ENCODE peak calls at places on chromosome 10, in ten cellular contexts. O, P, X, H, Q, U, D, M, K and A are unnamed samples.

GRCh38 chr10:101007915-101008822 is 8.6 kb downstream of the LZTS2 start:
- DNase-seq in O (no peak), X (no peak), H (no peak), U (no peak), K (no peak), M (no peak), Q (no peak), P (no peak), D (no peak), A (no peak)

GRCh38 chr10:123607386-123607785 is 58.8 kb upstream of the GPR26 start:
- DNase-seq in K (no peak), M (no peak), Q (no peak), D (peak), U (no peak), H (no peak), X (no peak), P (no peak), O (no peak), A (no peak)

GRCh38 chr10:103025696-103026095 is 107.6 kb downstream of the CNNM2 start:
- DNase-seq in D (no peak), H (no peak), M (no peak), O (no peak), X (no peak), K (no peak), U (no peak), P (no peak), Q (no peak), A (no peak)

GRCh38 chr10:74244097-74244685 is 93.2 kb downstream of the ADK start:
- DNase-seq in D (no peak), X (no peak), Q (peak), O (no peak), H (no peak), M (peak), U (peak), K (peak), P (no peak), A (no peak)

GRCh38 chr10:50228672-50229071 is 22.6 kb downstream of the ASAH2 start:
- DNase-seq in U (no peak), D (no peak), P (no peak), M (no peak), Q (no peak), H (no peak), O (no peak), X (no peak), K (no peak), A (no peak)

GRCh38 chr10:79247373-79248137 is 99.7 kb upstream of the PPIF start:
- DNase-seq in D (no peak), Q (no peak), M (no peak), U (no peak), X (no peak), O (no peak), K (no peak), H (no peak), P (no peak), A (no peak)

GRCh38 chr10:4692206-4692605 is 133.8 kb upstream of the AKR1E2 start:
- DNase-seq in D (no peak), U (no peak), K (no peak), O (no peak), X (no peak), M (no peak), Q (no peak), H (no peak), P (no peak), A (no peak)

GRCh38 chr10:89454561-89455347 is 40.4 kb downstream of the IFIT5 start:
- DNase-seq in X (no peak), H (no peak), O (no peak), P (no peak), U (no peak), K (no peak), D (no peak), Q (no peak), M (no peak), A (no peak)

GRCh38 chr10:124734311-124735166 is 9.6 kb downstream of the FAM53B start:
- DNase-seq in D (peak), Q (no peak), M (no peak), H (peak), K (no peak), P (no peak), U (no peak), O (no peak), X (no peak), A (no peak)

GRCh38 chr10:124351481-124352220 is 67.1 kb downstream of the OAT start:
- DNase-seq in Q (no peak), K (no peak), M (no peak), P (no peak), U (no peak), H (peak), X (peak), O (no peak), D (peak), A (peak)

GRCh38 chr10:44978570-44979280 is at the start of gene DEPP1:
- DNase-seq in H (peak), D (peak), U (peak), Q (peak), X (peak), O (peak), M (peak), K (peak), P (peak), A (peak)

GRCh38 chr10:124539935-124540641 is 78.5 kb downstream of the LHPP start:
- DNase-seq in Q (peak), O (no peak), D (peak), X (peak), H (peak), K (no peak), U (peak), P (peak), M (peak), A (no peak)

GRCh38 chr10:70662362-70663220 is 9.7 kb upstream of the ADAMTS14 start:
- DNase-seq in H (peak), M (no peak), U (no peak), X (no peak), O (no peak), Q (peak), K (peak), P (no peak), D (no peak), A (no peak)

GRCh38 chr10:105952153-105952552 is 1212.4 kb downstream of the SORCS1 start:
- DNase-seq in X (no peak), O (no peak), H (no peak), Q (peak), K (peak), D (peak), U (no peak), P (no peak), M (no peak), A (no peak)

GRCh38 chr10:47261121-47261520 is 38.9 kb upstream of the GDF10 start:
- DNase-seq in P (no peak), U (no peak), K (no peak), M (no peak), X (no peak), Q (no peak), D (peak), O (no peak), H (no peak), A (no peak)

GRCh38 chr10:18005445-18005780 is 53.7 kb downstream of the SLC39A12 start:
- DNase-seq in U (no peak), X (no peak), H (no peak), P (no peak), O (no peak), M (no peak), D (no peak), K (no peak), Q (no peak), A (no peak)
- H3K27ac ChIP-seq in U (no peak), X (peak), H (no peak), P (peak), O (no peak), M (no peak), D (no peak), K (no peak), Q (no peak), A (no peak)

GRCh38 chr10:113061054-113061430 is 111.0 kb downstream of the TCF7L2 start:
- DNase-seq in H (no peak), D (no peak), U (no peak), M (no peak), O (no peak), X (no peak), P (no peak), K (no peak), Q (no peak), A (no peak)
- H3K4me3 ChIP-seq in H (no peak), D (peak), U (no peak), M (no peak), O (no peak), X (peak), P (no peak), K (no peak), Q (no peak), A (peak)

GRCh38 chr10:128036746-128037542 is 89.3 kb downstream of the MKI67 start:
- DNase-seq in D (no peak), Q (peak), P (no peak), X (no peak), M (peak), K (no peak), U (no peak), O (no peak), H (no peak), A (no peak)

GRCh38 chr10:128031216-128031615 is 95.0 kb downstream of the MKI67 start:
- DNase-seq in Q (no peak), M (no peak), O (no peak), U (no peak), K (no peak), X (no peak), H (no peak), P (no peak), D (no peak), A (no peak)

GRCh38 chr10:128032466-128032865 is 93.8 kb downstream of the MKI67 start:
- DNase-seq in K (no peak), H (no peak), D (no peak), U (no peak), P (no peak), X (no peak), M (no peak), O (no peak), Q (no peak), A (no peak)

GRCh38 chr10:128036011-128036615 is 90.1 kb downstream of the MKI67 start:
- DNase-seq in P (no peak), K (no peak), D (no peak), H (no peak), U (no peak), X (no peak), M (no peak), O (no peak), Q (no peak), A (no peak)

DNA sequence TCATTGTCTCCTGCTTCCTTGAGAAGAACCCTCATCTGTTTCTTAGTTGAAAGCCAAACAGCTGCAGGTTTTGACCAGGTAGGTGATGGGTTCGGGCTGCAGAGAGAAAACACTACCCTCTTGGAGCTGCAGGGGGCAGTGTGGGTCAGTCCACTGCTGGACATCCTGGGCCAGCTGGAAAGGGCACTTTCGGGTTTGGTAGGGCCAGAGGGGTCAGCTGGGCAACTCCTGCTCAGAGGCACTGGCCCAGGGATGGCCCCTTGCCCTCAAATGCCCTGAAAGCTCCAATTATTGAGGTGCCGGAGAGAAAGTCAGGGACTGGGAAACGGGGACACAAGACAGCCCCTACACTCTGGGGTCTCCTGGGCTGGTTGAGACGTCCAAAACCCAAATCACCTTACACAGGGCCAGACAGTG is 90.7 kb downstream of the MKI67 start:
- DNase-seq in O (no peak), D (peak), M (peak), H (peak), Q (no peak), K (no peak), X (no peak), U (no peak), P (no peak), A (no peak)
- TF ChIP-seq CTCF in O (peak), D (peak), M (peak), H (peak), Q (peak), K (peak), X (peak), U (no peak), P (peak), A (peak)

DNA sequence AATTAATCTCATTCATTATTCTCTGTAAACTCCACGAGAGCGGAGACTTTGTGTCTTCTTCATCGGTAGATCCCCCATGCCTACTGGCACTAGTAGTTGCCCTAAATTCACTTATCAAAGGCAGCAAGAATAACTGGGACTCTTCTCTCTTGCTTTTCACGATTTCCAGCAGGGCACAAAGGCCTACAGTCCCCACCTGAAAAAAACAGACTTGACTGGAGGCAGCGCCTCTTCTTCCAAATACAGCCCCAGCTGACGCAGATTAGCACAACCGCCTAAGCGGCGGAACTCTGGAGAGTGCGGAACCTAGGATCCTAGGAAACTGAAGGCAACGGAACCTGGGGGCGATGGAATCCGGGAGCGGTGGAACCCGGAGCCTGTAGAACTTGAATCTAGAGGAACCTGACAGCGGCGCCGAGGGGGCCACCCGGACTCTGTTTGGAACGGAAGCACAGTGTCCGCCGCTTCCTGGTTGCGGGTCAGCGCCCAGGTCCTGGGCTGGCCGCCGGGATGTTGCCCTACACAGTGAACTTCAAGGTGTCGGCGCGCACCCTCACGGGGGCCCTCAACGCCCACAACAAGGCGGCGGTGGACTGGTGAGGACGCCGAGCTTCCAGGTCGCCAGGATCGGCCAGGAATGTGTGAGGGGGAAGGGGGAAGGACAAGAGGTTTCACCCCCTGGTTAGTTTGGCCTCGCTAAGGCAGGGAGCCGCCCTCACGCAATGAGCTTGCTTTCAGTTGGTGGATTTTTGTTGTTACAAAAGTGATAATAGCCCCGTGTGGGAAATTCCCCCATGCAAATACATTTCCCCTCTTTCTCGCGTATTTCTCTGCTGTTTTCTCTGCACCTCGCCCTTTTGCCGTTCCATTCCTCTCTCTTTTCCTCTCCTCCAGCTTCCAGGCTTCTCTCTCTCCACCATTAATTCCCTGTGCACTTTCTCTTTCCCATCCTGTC is at the start of gene WDR11:
- DNase-seq in Q (peak), H (peak), P (peak), X (peak), K (peak), M (peak), U (peak), D (peak), O (peak), A (peak)
- H3K27ac ChIP-seq in Q (peak), H (peak), P (peak), X (peak), K (peak), M (peak), U (peak), D (peak), O (peak), A (peak)

GRCh38 chr10:116849271-116850057 is at the start of gene ENO4:
- DNase-seq in D (peak), O (no peak), K (peak), X (peak), M (peak), P (no peak), H (peak), U (peak), Q (peak), A (no peak)

GRCh38 chr10:116848912-116849270 is 408 bp upstream of the ENO4 start:
- DNase-seq in X (no peak), Q (no peak), K (no peak), M (no peak), D (no peak), H (no peak), P (no peak), O (no peak), U (no peak), A (no peak)

GRCh38 chr10:116850058-116850611 is 836 bp downstream of the ENO4 start:
- DNase-seq in H (no peak), P (no peak), M (no peak), D (peak), X (no peak), U (no peak), O (no peak), K (no peak), Q (no peak), A (no peak)

GRCh38 chr10:116845823-116846222 is 3.5 kb upstream of the ENO4 start:
- DNase-seq in K (no peak), M (no peak), U (no peak), H (no peak), Q (no peak), X (no peak), O (no peak), D (no peak), P (no peak), A (no peak)

DNA sequence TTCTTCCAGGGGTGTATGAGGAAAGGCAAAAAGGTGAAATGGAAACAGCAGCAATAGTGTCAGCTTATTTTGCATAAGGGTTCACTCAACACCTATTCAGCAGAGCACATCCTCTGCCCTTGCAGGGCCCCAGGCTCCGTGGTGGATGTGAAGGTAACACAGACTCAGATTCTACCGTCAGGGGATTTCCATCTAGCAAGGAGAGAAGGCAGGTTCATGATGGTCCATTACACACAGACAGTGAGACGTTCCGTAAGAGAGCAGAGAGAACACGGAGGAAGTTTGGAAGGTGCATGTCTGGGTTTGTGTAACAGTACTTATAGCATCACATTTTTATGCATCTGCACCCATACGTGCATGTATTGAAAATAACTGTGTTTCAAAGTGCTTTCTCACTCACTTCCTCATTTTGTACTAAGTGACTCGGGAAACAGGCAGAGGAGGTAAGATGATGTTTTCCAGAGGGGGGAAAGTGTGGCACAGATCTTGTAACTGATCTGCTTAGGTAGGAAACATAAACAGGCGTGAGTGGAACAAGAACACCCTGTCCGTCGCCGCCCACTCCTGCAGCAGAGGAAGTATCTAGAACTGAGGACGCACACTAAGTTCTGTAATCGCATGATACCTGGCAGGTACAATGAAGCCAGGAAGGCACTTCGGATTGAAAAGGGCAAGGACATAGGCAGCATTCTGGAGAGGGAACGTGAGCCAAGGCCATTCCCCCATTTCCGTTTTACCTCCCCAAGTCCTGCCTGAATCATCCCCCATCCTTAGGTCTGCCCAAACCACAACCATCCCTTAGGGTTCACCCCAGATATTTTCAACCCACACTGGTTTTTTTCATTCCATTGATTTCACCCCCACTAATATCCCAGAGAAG is 1.0 kb upstream of the ENO4 start:
- DNase-seq in K (no peak), O (no peak), H (no peak), M (no peak), U (no peak), P (no peak), Q (peak), D (no peak), X (no peak), A (no peak)
- H3K4me3 ChIP-seq in K (peak), O (peak), H (peak), M (peak), U (peak), P (peak), Q (no peak), D (peak), X (peak), A (peak)

GRCh38 chr10:80460399-80461207 is 6.5 kb downstream of the TSPAN14 start:
- DNase-seq in X (no peak), U (peak), K (no peak), D (peak), H (peak), Q (peak), P (no peak), O (no peak), M (peak), A (no peak)

GRCh38 chr10:80458638-80459037 is 4.5 kb downstream of the TSPAN14 start:
- DNase-seq in O (no peak), M (no peak), D (no peak), H (no peak), K (no peak), P (no peak), X (no peak), Q (no peak), U (no peak), A (no peak)

GRCh38 chr10:80458263-80458625 is 4.1 kb downstream of the TSPAN14 start:
- DNase-seq in P (no peak), D (no peak), Q (no peak), O (no peak), X (no peak), K (no peak), H (no peak), U (no peak), M (no peak), A (no peak)

GRCh38 chr10:80457554-80458262 is 3.6 kb downstream of the TSPAN14 start:
- DNase-seq in U (no peak), P (no peak), H (no peak), Q (no peak), D (peak), K (no peak), O (no peak), M (no peak), X (no peak), A (no peak)

GRCh38 chr10:80459047-80459865 is 5.1 kb downstream of the TSPAN14 start:
- DNase-seq in P (peak), Q (peak), U (no peak), D (peak), O (peak), K (no peak), X (peak), M (peak), H (peak), A (no peak)
- TF ChIP-seq CTCF in P (no peak), Q (no peak), U (no peak), D (peak), O (no peak), K (no peak), X (no peak), M (no peak), H (peak), A (no peak)

DNA sequence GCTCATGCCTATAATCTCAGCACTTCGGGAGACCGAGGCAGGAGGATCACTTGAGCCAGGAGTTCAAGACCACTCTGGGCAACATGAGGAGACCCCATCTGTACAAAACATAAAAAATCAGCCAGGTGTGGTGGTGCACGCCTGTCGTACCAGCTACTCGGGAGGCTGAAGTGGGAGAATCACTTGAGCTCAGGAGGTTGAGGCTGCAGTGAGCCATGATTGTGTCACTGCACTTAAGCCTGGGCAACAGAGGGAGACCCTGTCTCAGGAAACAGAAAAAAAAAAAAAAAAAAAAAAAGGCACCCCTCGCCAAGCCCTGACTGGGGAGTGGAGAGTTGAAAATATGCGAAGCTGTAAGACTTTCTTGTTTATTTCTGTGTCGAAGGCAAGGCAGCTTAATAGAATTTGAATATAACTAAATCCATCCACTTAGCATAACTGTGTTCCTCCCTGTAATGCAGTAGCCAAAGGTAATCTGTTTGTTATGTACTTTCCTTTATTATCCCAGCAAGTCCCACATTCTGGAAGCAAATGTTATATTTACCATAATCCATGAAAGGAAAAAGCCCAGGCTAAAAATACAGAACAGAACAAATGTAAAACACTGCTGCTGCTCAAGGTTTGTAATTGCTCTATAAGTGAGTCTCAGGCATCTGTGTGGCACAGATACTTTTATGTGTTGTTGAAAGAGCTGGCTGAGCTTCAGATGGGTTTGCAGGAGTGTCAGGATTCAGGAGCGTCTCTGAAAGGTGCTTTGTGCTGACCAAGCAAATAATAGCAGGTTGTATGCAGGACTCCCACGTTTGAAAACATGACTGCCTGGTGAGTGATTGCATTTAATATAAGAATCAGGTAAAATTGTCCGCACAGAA is 127.2 kb downstream of the CELF2 start:
- DNase-seq in X (no peak), H (no peak), U (no peak), O (no peak), M (no peak), Q (no peak), D (no peak), P (no peak), K (no peak), A (no peak)
- H3K27ac ChIP-seq in X (no peak), H (peak), U (peak), O (no peak), M (peak), Q (no peak), D (no peak), P (peak), K (no peak), A (no peak)